ENCODE peak calls at places on chromosomes 3 and 15, in ten cellular contexts. G, L, W, X, R, U, B, F, Y and O are unnamed samples.

GRCh38 chr3:38725726-38726410 is 76.4 kb upstream of the SCN5A start:
- DNase-seq in B (no peak), U (peak), G (no peak), F (no peak), L (no peak), R (no peak), X (no peak), Y (no peak), W (no peak), O (no peak)

GRCh38 chr15:34796847-34797246 is 1.5 kb upstream of the ACTC1 start:
- DNase-seq in G (no peak), R (no peak), Y (no peak), X (no peak), U (no peak), B (no peak), F (no peak), W (no peak), L (no peak), O (no peak)

GRCh38 chr3:17874630-17875029 is 132.2 kb upstream of the TBC1D5 start:
- DNase-seq in R (no peak), F (no peak), B (no peak), W (no peak), L (peak), U (no peak), G (no peak), Y (no peak), X (no peak), O (no peak)

GRCh38 chr15:90451215-90451850 is 63.3 kb downstream of the IQGAP1 start:
- DNase-seq in L (peak), Y (no peak), U (peak), G (no peak), B (peak), X (no peak), R (no peak), W (no peak), F (no peak), O (no peak)

GRCh38 chr15:57312323-57313133 is 63.8 kb upstream of the CGNL1 start:
- DNase-seq in X (peak), Y (no peak), W (no peak), F (no peak), L (peak), R (no peak), U (peak), G (no peak), B (no peak), O (no peak)

GRCh38 chr3:9062570-9062969 is 99.3 kb upstream of the RAD18 start:
- DNase-seq in X (no peak), G (no peak), Y (no peak), B (no peak), W (no peak), U (no peak), L (no peak), F (no peak), R (no peak), O (no peak)

GRCh38 chr15:74200394-74200793 is 2.2 kb downstream of the STRA6 start:
- DNase-seq in W (no peak), R (peak), L (peak), Y (no peak), X (no peak), F (no peak), G (no peak), U (peak), B (no peak), O (no peak)

GRCh38 chr3:28210968-28211713 is 30.3 kb upstream of the CMC1 start:
- DNase-seq in G (no peak), X (no peak), R (no peak), L (no peak), Y (no peak), U (no peak), B (no peak), W (no peak), F (no peak), O (no peak)

GRCh38 chr3:100900671-100901070 is 92.5 kb downstream of the ABI3BP start:
- DNase-seq in B (no peak), R (no peak), U (no peak), L (no peak), X (no peak), Y (no peak), W (no peak), G (no peak), F (no peak), O (no peak)